ENCODE peak calls at places on chromosomes 7 and 10, in seven cellular contexts. L, M, I, J, F, K and Y are unnamed samples.

GRCh38 chr10:62264126-62264525 is 4.5 kb downstream of the RTKN2 start:
- DNase-seq in M (no peak), L (no peak), I (no peak), F (no peak), K (no peak), J (no peak), Y (no peak)

GRCh38 chr7:142158741-142159496 is 47.4 kb downstream of the MGAM2 start:
- DNase-seq in K (peak; percentile 55), M (no peak), F (peak; percentile 66), J (no peak), I (no peak), L (no peak), Y (no peak)

GRCh38 chr7:122298131-122298530 is 6.4 kb downstream of the FEZF1 start:
- DNase-seq in I (no peak), J (no peak), F (no peak), M (no peak), L (no peak), K (no peak), Y (no peak)

GRCh38 chr10:17465328-17466125 is 11.1 kb upstream of the ST8SIA6 start:
- DNase-seq in I (no peak), L (no peak), M (no peak), K (no peak), F (no peak), J (no peak), Y (no peak)

GRCh38 chr10:70265032-70265689 is 18.6 kb downstream of the NPFFR1 start:
- DNase-seq in K (peak; percentile 33), J (no peak), I (no peak), F (no peak), M (no peak), L (no peak), Y (peak; percentile 20)

GRCh38 chr7:27111753-27112277 is 9.3 kb upstream of the HOXA2 start:
- DNase-seq in M (no peak), K (no peak), I (no peak), J (no peak), F (no peak), L (no peak), Y (no peak)

GRCh38 chr7:46034056-46034768 is 113.1 kb upstream of the IGFBP3 start:
- DNase-seq in M (no peak), F (no peak), L (no peak), K (peak; percentile 36), I (no peak), J (peak; percentile 56), Y (peak; percentile 89)

GRCh38 chr10:29689001-29689400 is 54.2 kb upstream of the SVIL start:
- DNase-seq in F (no peak), L (no peak), J (peak; percentile 71), M (no peak), K (peak; percentile 83), I (no peak), Y (peak; percentile 68)

GRCh38 chr10:98249134-98249533 is 18.9 kb downstream of the LOXL4 start:
- DNase-seq in K (no peak), L (no peak), M (no peak), F (no peak), I (no peak), J (no peak), Y (no peak)

GRCh38 chr7:47653550-47654351 is 71.8 kb upstream of the TNS3 start:
- DNase-seq in K (no peak), M (no peak), I (no peak), J (peak; percentile 72), F (no peak), L (no peak), Y (peak; percentile 39)

GRCh38 chr10:86753638-86754434 is 2.6 kb upstream of the BMPR1A start:
- DNase-seq in F (no peak), J (no peak), M (no peak), L (no peak), I (no peak), K (peak; percentile 23), Y (no peak)

GRCh38 chr7:78476851-78477405 is 678.4 kb downstream of the PHTF2 start:
- DNase-seq in M (no peak), I (no peak), J (no peak), F (no peak), L (no peak), K (no peak), Y (no peak)

GRCh38 chr10:83346216-83346910 is 792.9 kb upstream of the GHITM start:
- DNase-seq in K (peak; percentile 61), F (no peak), L (no peak), M (no peak), J (no peak), I (no peak), Y (no peak)

GRCh38 chr10:110739811-110740271 is 95.7 kb downstream of the RBM20 start:
- DNase-seq in K (peak; percentile 23), L (no peak), M (no peak), J (peak; percentile 21), F (no peak), I (no peak), Y (no peak)

GRCh38 chr10:4678023-4678950 is 147.7 kb upstream of the AKR1E2 start:
- DNase-seq in I (no peak), J (peak; percentile 66), K (peak; percentile 98), M (no peak), L (peak; percentile 72), F (peak; percentile 91), Y (peak; percentile 54)

GRCh38 chr10:119737039-119737663 is 11.3 kb downstream of the INPP5F start:
- DNase-seq in I (no peak), L (no peak), M (no peak), J (no peak), F (no peak), K (no peak), Y (no peak)

GRCh38 chr7:55250313-55250712 is 114.8 kb upstream of the LANCL2 start:
- DNase-seq in K (peak; percentile 26), J (peak; percentile 26), L (no peak), I (no peak), M (no peak), F (peak; percentile 67), Y (no peak)

GRCh38 chr7:73824986-73825385 is 5.8 kb upstream of the CLDN4 start:
- DNase-seq in J (no peak), K (no peak), M (no peak), F (no peak), I (no peak), L (no peak), Y (no peak)

GRCh38 chr10:103282961-103283360 is 6.0 kb downstream of the INA start:
- DNase-seq in L (no peak), M (no peak), F (no peak), K (no peak), J (no peak), I (no peak), Y (no peak)

GRCh38 chr10:35192645-35193249 is 66.1 kb downstream of the CREM start:
- DNase-seq in K (no peak), I (no peak), M (no peak), J (peak; percentile 73), F (no peak), L (no peak), Y (peak; percentile 24)

GRCh38 chr10:107686095-107686494 is 521.6 kb upstream of the SORCS1 start:
- DNase-seq in M (peak; percentile 16), K (no peak), J (no peak), F (no peak), I (no peak), L (no peak), Y (no peak)

GRCh38 chr7:127995866-127996215 is 35.4 kb downstream of the LRRC4 start:
- DNase-seq in L (no peak), I (no peak), M (peak; percentile 41), J (no peak), F (no peak), K (no peak), Y (no peak)

GRCh38 chr10:122254831-122255230 is 16.3 kb upstream of the BTBD16 start:
- DNase-seq in L (no peak), F (no peak), M (no peak), I (no peak), K (no peak), J (no peak), Y (no peak)

GRCh38 chr7:82044497-82045080 is 274.7 kb upstream of the HGF start:
- DNase-seq in L (peak; percentile 44), K (peak; percentile 51), F (peak; percentile 47), M (no peak), J (peak; percentile 59), I (no peak), Y (peak; percentile 7)

GRCh38 chr10:18195060-18195799 is 55.0 kb downstream of the CACNB2 start:
- DNase-seq in M (no peak), L (no peak), J (peak; percentile 62), K (no peak), I (no peak), F (no peak), Y (no peak)

GRCh38 chr7:98107313-98107691 is 640 bp downstream of the LMTK2 start:
- DNase-seq in L (no peak), I (no peak), F (no peak), K (peak; percentile 11), M (no peak), J (peak; percentile 18), Y (no peak)

GRCh38 chr7:13639416-13639815 is 350.1 kb downstream of the ETV1 start:
- DNase-seq in J (no peak), F (peak; percentile 37), I (no peak), K (no peak), L (no peak), M (no peak), Y (no peak)

GRCh38 chr10:22623624-22624263 is 90.6 kb downstream of the PIP4K2A start:
- DNase-seq in M (no peak), K (no peak), F (no peak), L (no peak), I (no peak), J (no peak), Y (no peak)

GRCh38 chr7:115782716-115783460 is 247.7 kb downstream of the TFEC start:
- DNase-seq in J (no peak), K (no peak), L (peak; percentile 47), I (no peak), M (no peak), F (peak; percentile 2), Y (no peak)

GRCh38 chr7:48351893-48352292 is 180.6 kb downstream of the ABCA13 start:
- DNase-seq in M (no peak), I (no peak), J (no peak), K (peak; percentile 12), F (no peak), L (no peak), Y (no peak)

GRCh38 chr10:71531485-71532446 is 135.0 kb downstream of the CDH23 start:
- DNase-seq in I (no peak), M (no peak), K (peak; percentile 32), J (peak; percentile 26), F (no peak), L (no peak), Y (no peak)

GRCh38 chr7:87231243-87231642 is 11.7 kb upstream of the TMEM243 start:
- DNase-seq in M (no peak), F (no peak), K (no peak), L (no peak), J (no peak), I (no peak), Y (no peak)